ENCODE peak calls at places on chromosomes 1 and 21, in five cellular contexts. O, T, M, U and N are unnamed samples.

GRCh38 chr1:178490967-178491366 is 5.8 kb downstream of the CLEC20A start:
- DNase-seq in M (no peak), O (no peak), U (no peak), T (no peak), N (no peak)

GRCh38 chr1:53190210-53190611 is 6.4 kb upstream of the CPT2 start:
- DNase-seq in M (no peak), T (no peak), U (no peak), O (no peak), N (no peak)

GRCh38 chr1:79042539-79042938 is 36.0 kb upstream of the ADGRL4 start:
- DNase-seq in U (no peak), T (no peak), M (no peak), O (no peak), N (no peak)

GRCh38 chr21:45366931-45367401 is 38.0 kb upstream of the COL18A1 start:
- DNase-seq in O (peak; percentile 79), T (no peak), M (no peak), U (no peak), N (peak; percentile 74)

GRCh38 chr1:109910963-109911798 is 532 bp downstream of the CSF1 start:
- DNase-seq in O (no peak), U (peak; percentile 67), M (no peak), T (no peak), N (no peak)

GRCh38 chr1:66933887-66934700 is 9.3 kb downstream of the MIER1 start:
- DNase-seq in T (no peak), U (no peak), O (no peak), M (no peak), N (no peak)

GRCh38 chr1:31587720-31588423 is 11.6 kb downstream of the TINAGL1 start:
- DNase-seq in T (peak; percentile 57), O (peak; percentile 94), M (no peak), U (peak; percentile 91), N (peak; percentile 40)

GRCh38 chr1:175797576-175797975 is 54.2 kb upstream of the TNR start:
- DNase-seq in U (no peak), M (no peak), T (peak; percentile 82), O (no peak), N (no peak)

GRCh38 chr1:201945157-201945556 is 1.2 kb downstream of the LMOD1 start:
- DNase-seq in O (no peak), U (peak; percentile 55), M (no peak), T (no peak), N (no peak)

GRCh38 chr1:222347627-222348026 is 200.3 kb downstream of the HHIPL2 start:
- DNase-seq in O (peak; percentile 4), M (no peak), T (no peak), U (no peak), N (no peak)

GRCh38 chr21:41374177-41374712 is 12.4 kb downstream of the MX2 start:
- DNase-seq in U (no peak), O (no peak), T (no peak), M (no peak), N (no peak)

GRCh38 chr1:51421961-51422360 is 91.6 kb upstream of the TTC39A start:
- DNase-seq in T (peak; percentile 22), M (peak; percentile 48), U (no peak), O (peak; percentile 65), N (peak; percentile 33)

DNA sequence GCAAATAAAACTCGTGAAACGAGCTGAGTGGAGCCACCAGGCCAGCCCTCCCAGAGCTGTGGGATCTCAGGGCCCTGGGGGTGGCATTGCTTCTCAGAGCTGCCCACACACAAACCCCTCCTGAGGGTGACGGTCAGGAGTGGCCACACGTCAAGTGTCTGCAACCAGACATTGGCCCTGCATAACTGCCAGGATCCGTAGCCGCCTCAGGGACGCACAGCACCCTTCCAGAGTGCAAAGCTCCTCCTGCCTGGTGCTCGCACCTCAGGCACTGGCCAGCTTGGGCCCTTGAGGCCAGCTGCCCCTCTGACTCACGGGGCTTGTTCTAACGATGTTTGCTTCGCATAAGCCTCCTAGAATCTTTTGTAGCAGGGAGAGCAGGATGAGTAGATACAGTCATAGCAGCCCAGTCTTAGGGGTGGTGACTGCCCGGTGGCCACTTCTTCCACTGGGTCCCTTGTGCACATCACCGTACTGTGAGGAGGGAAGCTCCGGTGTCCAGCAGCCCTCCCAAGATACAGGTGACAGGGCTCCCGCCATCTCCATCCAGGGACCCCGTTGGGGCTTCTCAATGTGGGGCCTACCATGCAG is 5.0 kb downstream of the WNT3A start:
- DNase-seq in T (no peak), M (no peak), U (no peak), O (no peak), N (no peak)
- TF ChIP-seq YY1 in T (no peak), M (no peak), U (no peak), O (no peak), N (no peak)

DNA sequence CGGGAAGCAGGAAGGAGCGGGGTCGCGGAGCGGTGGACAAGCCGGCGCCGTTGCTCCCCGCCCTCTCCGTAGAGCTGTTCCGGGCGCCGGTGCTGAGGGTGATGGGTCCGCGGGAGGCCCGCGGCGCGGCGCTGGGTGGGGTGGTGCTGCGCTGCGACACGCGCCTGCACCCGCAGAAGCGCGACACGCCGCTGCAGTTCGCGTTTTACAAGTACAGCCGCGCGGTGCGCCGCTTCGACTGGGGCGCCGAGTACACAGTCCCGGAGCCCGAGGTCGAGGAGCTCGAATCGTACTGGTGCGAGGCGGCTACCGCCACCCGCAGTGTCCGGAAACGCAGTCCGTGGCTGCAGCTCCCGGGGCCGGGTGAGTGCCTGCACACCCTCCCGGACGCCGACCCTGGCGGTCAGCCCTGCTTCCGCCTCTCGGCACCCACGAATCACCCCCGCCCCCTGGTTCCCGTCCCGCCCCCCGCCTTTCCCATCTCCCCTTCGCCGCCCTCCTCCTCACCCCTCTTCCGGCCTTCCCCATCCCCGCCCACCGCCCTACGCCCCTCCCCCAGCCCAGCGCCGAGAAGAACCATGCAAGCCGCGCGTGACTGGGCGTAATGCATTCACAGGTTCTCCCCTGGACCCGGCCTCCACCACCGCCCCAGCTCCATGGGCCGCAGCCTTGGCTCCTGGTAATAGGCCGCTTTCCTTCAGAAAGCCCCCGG is 5.4 kb downstream of the FCRLB start:
- DNase-seq in T (peak; percentile 77), M (peak; percentile 56), O (peak; percentile 96), U (peak; percentile 85), N (peak; percentile 55)
- TF ChIP-seq YY1 in T (no peak), M (peak; percentile 11), O (no peak), U (no peak), N (no peak)

DNA sequence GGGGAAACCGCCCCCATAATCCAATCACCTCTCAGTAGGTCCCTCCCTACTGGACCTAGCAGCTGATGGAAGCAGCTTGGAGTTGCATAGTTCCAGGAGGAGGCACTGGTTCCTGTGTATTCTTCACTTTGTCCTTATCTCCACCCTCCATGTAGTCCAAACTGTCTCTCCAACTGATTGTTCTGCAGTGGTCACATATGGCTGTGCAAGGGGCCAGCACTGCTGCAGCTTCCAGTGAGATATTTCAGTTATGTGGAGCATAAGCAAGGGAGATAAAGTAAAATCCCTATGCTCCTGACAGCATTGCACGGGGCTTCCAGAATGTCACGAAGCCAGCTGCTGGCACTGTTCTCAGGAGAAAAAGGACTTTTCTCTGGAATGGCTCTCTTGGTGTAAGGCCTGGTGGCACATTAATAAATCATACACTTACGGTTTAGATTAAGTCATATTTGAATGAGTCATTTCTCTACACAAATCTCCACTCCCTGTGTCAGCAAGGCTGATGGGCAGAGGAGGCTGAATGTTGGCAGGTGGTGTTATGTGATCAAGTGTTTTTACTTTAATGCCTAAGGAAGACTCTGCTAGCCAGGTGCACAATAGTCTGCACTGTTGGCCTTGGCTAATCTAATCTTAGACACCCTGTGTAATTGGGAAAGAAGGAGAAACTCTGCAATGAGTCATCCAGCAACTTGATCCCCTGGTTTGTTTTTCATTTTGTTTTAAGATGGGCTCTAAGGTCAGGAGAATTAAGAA is 93.4 kb downstream of the KCNK1 start:
- DNase-seq in U (no peak), T (no peak), O (no peak), M (peak; percentile 77), N (no peak)
- TF ChIP-seq YY1 in U (no peak), T (no peak), O (no peak), M (peak; percentile 12), N (no peak)

GRCh38 chr1:1899967-1900327 is 9.1 kb upstream of the GNB1 start:
- DNase-seq in T (no peak), U (no peak), M (no peak), O (no peak), N (no peak)
- TF ChIP-seq YY1 in T (no peak), U (no peak), M (no peak), O (no peak), N (no peak)

DNA sequence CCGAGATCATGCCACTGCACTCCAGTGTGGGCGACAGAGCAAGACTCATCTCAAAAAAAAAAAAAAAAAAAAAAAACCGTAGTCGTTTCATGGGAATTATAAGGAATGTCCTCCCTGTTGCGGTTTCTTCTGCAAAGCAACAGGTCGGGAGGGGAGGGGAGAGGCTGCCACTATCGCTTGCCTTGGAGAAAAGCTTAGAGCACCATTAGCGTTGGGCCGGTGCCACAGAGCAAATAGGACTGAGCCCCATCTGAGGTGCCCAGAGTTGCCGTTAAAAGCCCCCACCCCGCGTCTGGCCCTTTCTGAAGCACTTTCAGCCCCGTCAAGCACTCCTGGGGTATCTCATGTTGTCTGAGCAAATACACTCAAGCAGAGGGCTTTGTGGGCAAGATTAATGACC is 2.2 kb downstream of the RIPPLY3 start:
- DNase-seq in O (peak; percentile 27), M (no peak), U (no peak), T (no peak), N (no peak)
- TF ChIP-seq YY1 in O (no peak), M (no peak), U (no peak), T (no peak), N (no peak)

GRCh38 chr1:12285496-12286143 is 55.8 kb downstream of the VPS13D start:
- DNase-seq in M (no peak), O (no peak), U (no peak), T (no peak), N (no peak)

GRCh38 chr1:12293416-12293815 is 63.6 kb downstream of the VPS13D start:
- DNase-seq in U (no peak), M (no peak), O (no peak), T (no peak), N (no peak)

GRCh38 chr1:12290828-12291227 is 61.0 kb downstream of the VPS13D start:
- DNase-seq in U (no peak), T (no peak), O (no peak), M (no peak), N (no peak)

GRCh38 chr1:12284486-12284885 is 54.7 kb downstream of the VPS13D start:
- DNase-seq in U (no peak), M (no peak), T (no peak), O (no peak), N (no peak)

DNA sequence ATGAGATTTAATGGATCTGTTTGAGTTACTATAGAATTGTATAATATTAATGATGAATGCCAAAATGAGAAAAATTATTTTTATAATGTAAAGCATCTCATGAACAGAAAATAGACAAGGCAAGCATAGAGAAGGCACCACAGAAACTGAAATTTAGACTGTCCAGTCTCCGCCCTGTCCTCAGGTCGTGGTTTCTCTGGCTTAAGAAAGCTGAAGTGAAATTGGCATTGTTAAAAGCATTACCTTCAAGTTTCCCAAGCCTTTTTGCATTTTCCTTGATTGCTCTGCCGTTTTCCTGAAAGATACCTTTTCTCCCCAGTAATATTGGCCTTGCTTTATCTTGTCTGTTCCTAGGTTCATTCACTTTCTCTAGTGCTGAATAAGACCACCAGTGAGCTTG is 58.0 kb downstream of the VPS13D start:
- DNase-seq in U (no peak), M (no peak), O (no peak), T (no peak), N (no peak)
- TF ChIP-seq YY1 in U (no peak), M (no peak), O (no peak), T (no peak), N (no peak)

DNA sequence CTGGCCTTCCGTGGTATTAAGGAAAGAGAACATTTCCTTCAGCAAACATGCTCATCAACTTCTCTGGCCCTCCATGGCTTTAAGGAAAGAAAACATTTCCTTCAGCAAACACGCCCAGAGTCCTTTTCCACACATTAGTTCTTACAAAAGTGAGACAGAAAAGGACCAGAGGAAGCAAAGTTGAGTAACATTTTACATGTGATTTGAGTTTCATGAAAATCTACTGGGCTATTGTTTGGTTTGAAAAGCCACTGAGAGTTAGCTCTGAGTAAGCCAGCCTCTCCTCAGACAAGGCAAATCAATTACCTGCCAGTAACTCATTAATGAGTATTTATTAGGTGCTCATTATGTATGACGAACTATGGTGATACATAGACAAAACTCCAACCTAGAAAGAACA is 78.0 kb downstream of the NID1 start:
- DNase-seq in T (no peak), O (no peak), M (no peak), U (no peak), N (no peak)
- TF ChIP-seq YY1 in T (no peak), O (no peak), M (no peak), U (no peak), N (no peak)